ENCODE peak calls at places on chromosomes 13 and 19, in four cellular contexts. One of them, this sample, is unnamed.

GRCh38 chr13:109741966-109742365 is 44.4 kb downstream of the IRS2 start:
- DNase-seq in testis: no peak
- DNase-seq in breast epithelium: no peak
- DNase-seq in A549: no peak
- DNase-seq in this sample: no peak

GRCh38 chr19:14265285-14266036 is 59.5 kb upstream of the ADGRL1 start:
- DNase-seq in testis: no peak
- DNase-seq in breast epithelium: no peak
- DNase-seq in A549: no peak
- DNase-seq in this sample: no peak

GRCh38 chr19:19528721-19529490 is at the start of gene YJEFN3:
- DNase-seq in testis: peak; percentile 74
- DNase-seq in breast epithelium: no peak
- DNase-seq in A549: no peak
- DNase-seq in this sample: no peak

GRCh38 chr13:47241446-47241845 is 344.6 kb upstream of the HTR2A start:
- DNase-seq in testis: no peak
- DNase-seq in breast epithelium: no peak
- DNase-seq in A549: no peak
- DNase-seq in this sample: no peak

GRCh38 chr19:41327499-41328156 is 17.7 kb downstream of the CCDC97 start:
- DNase-seq in testis: no peak
- DNase-seq in breast epithelium: peak; percentile 79
- DNase-seq in A549: no peak
- DNase-seq in this sample: peak; percentile 79

GRCh38 chr13:21069561-21070004 is 8.2 kb upstream of the LATS2 start:
- DNase-seq in testis: no peak
- DNase-seq in breast epithelium: no peak
- DNase-seq in A549: peak; percentile 59
- DNase-seq in this sample: no peak

GRCh38 chr13:97306646-97307045 is 84.5 kb downstream of the MBNL2 start:
- DNase-seq in testis: no peak
- DNase-seq in breast epithelium: no peak
- DNase-seq in A549: no peak
- DNase-seq in this sample: no peak

GRCh38 chr13:110266983-110267382 is 40.0 kb downstream of the COL4A1 start:
- DNase-seq in testis: no peak
- DNase-seq in breast epithelium: no peak
- DNase-seq in A549: no peak
- DNase-seq in this sample: no peak

GRCh38 chr19:58392945-58393724 is 2.3 kb upstream of the RNF225 start:
- DNase-seq in testis: no peak
- DNase-seq in breast epithelium: no peak
- DNase-seq in A549: no peak
- DNase-seq in this sample: no peak

GRCh38 chr13:33111414-33112110 is 95.3 kb downstream of the KL start:
- DNase-seq in testis: peak; percentile 26
- DNase-seq in breast epithelium: peak; percentile 35
- DNase-seq in A549: no peak
- DNase-seq in this sample: no peak

GRCh38 chr19:19475845-19476828 is 39.2 kb downstream of the TSSK6 start:
- DNase-seq in testis: no peak
- DNase-seq in breast epithelium: no peak
- DNase-seq in A549: peak; percentile 21
- DNase-seq in this sample: no peak

GRCh38 chr13:31424130-31424729 is 224.5 kb downstream of the B3GLCT start:
- DNase-seq in testis: peak; percentile 84
- DNase-seq in breast epithelium: peak; percentile 69
- DNase-seq in A549: peak; percentile 60
- DNase-seq in this sample: peak; percentile 71

GRCh38 chr13:75908137-75908536 is 272.0 kb downstream of the LMO7 start:
- DNase-seq in testis: no peak
- DNase-seq in breast epithelium: no peak
- DNase-seq in A549: no peak
- DNase-seq in this sample: peak; percentile 66

GRCh38 chr13:21668665-21669599 is 1.9 kb upstream of the FGF9 start:
- DNase-seq in testis: no peak
- DNase-seq in breast epithelium: no peak
- DNase-seq in A549: no peak
- DNase-seq in this sample: peak; percentile 9

GRCh38 chr13:73966331-73966730 is 167.9 kb downstream of the KLF12 start:
- DNase-seq in testis: peak; percentile 39
- DNase-seq in breast epithelium: no peak
- DNase-seq in A549: no peak
- DNase-seq in this sample: no peak
- TF ChIP-seq POLR2A in testis: no peak
- TF ChIP-seq POLR2A in breast epithelium: no peak
- TF ChIP-seq POLR2A in A549: no peak
- TF ChIP-seq POLR2A in this sample: no peak

DNA sequence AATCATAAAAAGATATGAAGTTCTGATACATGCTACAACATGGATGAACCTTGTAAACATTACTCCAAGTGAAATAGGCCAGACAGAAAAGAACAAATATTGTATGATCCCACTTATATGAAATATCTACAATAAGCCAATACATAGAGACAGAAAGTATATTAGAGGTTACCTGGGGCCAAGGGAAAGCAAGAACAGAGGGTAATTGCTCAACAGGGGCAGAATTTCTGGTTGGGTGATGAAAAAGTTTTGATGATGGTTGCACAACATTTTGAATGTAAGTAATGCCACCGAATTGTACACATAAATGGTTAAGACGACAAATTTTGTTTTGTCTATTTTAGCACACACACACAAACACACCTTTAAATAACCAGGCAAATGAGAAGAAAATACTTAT is 268.4 kb downstream of the FOXO1 start:
- DNase-seq in testis: no peak
- DNase-seq in breast epithelium: no peak
- DNase-seq in A549: no peak
- DNase-seq in this sample: no peak
- H3K27ac ChIP-seq in testis: no peak overlapping the region
- H3K27ac ChIP-seq in breast epithelium: no peak overlapping the region
- H3K27ac ChIP-seq in A549: no peak overlapping the region
- H3K27ac ChIP-seq in this sample: no peak overlapping the region

GRCh38 chr19:48746738-48747575 is at the start of gene IZUMO1:
- DNase-seq in testis: peak; percentile 94
- DNase-seq in breast epithelium: no peak
- DNase-seq in A549: peak; percentile 99
- DNase-seq in this sample: peak; percentile 78
- H3K4me3 ChIP-seq in testis: peak within 1 kb of the TSS; percentile 58
- H3K4me3 ChIP-seq in breast epithelium: peak within 1 kb of the TSS; percentile 37
- H3K4me3 ChIP-seq in A549: peak within 1 kb of the TSS; percentile 65
- H3K4me3 ChIP-seq in this sample: peak within 1 kb of the TSS; percentile 17

DNA sequence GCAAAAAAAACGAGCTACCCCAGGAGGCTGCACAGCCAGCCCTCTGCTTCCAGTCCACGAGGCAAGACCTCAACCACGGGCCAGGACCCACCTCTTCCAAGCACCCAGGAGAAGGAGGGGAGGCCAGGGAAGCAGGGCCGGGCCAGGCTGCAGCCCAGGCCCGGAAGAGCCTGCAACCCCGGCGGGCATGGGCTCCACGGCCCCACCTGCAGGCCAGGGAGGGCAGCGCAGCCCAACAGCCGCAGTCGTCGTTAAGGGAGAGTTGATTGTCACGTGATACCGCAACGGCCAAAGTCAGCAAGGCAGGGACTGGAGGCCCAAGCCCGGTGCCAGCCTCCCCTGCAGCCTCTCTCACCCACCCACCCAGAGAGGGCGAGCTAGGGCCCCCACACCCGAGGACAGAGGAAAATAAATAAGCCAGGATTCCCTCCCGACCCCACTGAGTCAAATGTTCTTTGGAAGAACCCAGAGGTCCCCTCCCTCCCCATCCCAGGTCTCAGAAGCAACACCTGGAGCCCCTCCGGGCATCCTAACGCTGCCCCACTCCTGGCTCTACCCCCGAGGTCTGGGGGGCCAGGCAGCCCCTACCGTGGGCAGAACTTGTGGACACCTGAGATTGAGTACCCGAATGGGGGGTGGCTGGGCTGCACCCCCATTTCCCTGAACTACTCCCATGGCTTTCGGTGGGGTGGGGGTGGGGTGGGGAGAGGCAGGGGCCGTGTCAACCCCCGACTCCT is 5.2 kb upstream of the REXO1 start:
- DNase-seq in testis: peak; percentile 84
- DNase-seq in breast epithelium: peak; percentile 79
- DNase-seq in A549: peak; percentile 65
- DNase-seq in this sample: peak; percentile 69
- TF ChIP-seq POLR2A in testis: no peak
- TF ChIP-seq POLR2A in breast epithelium: no peak
- TF ChIP-seq POLR2A in A549: no peak
- TF ChIP-seq POLR2A in this sample: no peak

GRCh38 chr13:90239130-90239529 is 1108.4 kb upstream of the MIR17HG start:
- DNase-seq in testis: no peak
- DNase-seq in breast epithelium: no peak
- DNase-seq in A549: no peak
- DNase-seq in this sample: no peak
- H3K27ac ChIP-seq in testis: no peak overlapping the region
- H3K27ac ChIP-seq in breast epithelium: no peak overlapping the region
- H3K27ac ChIP-seq in A549: no peak overlapping the region
- H3K27ac ChIP-seq in this sample: no peak overlapping the region

DNA sequence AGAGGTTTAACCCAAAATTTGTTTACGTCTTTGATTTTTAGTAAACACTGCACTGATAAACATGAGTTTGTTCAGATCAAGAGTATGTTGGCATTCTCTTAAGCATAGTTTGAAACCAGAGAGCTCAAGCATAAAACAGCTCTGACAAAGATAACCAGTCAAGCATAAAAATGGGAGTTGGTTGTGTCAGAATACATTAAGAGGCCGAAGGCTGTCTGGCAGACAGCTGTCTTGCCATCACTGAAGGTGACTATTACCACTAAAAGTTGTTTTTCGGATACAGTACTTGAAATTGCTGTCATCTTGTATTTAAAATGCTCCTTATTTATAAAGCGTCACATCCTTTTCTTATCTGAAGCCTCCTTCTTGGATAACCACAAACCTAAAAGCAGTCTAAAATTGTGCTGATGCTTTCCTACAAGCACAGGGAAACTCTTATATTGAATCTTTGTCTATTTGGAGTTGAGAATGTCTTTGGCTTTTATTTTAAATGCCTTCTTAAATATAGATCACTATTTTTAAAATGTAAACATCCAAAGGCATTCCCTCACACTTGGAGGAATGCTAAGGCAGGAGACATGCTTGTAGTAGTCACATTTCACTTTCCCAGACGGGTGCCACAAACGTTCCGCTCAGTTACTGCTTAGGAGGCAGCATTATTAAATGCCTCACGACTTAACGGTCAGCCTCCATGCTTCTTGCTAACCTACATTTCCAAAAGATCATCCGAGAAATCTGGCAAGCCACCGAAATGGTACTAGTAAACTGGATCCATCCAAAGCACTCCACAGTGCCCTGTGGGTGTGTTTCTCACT is 1.6 kb downstream of the SMAD9 start:
- DNase-seq in testis: no peak
- DNase-seq in breast epithelium: no peak
- DNase-seq in A549: no peak
- DNase-seq in this sample: peak; percentile 16
- H3K4me3 ChIP-seq in testis: peak overlapping the region; percentile 67
- H3K4me3 ChIP-seq in breast epithelium: peak overlapping the region; percentile 70
- H3K4me3 ChIP-seq in A549: peak overlapping the region; percentile 56
- H3K4me3 ChIP-seq in this sample: peak overlapping the region; percentile 4

DNA sequence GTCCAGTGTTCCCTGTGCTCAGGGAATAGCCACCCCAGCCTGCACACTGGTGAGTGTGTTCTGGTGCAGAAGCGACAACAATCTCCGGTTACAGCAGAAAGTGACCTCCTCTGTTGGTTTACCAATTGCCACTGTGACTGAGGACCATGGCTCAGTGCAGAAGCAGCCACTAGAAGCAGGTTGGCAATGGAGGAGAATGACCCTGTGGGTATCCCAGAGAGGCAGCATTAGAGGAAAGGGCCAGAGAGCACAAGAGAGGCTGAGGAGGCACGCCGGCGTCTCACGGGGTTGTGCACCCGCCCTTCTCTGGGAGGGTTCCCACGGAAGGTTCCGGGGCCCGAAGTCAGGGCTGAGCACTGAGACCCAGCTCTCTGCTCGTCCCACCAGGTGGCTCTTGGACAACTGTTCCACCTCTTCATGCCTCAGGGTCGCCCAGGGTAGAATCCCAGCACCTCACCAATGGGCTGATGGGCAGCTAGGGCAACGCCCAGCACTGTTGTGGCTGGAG is 14.0 kb downstream of the PROZ start:
- DNase-seq in testis: no peak
- DNase-seq in breast epithelium: no peak
- DNase-seq in A549: no peak
- DNase-seq in this sample: no peak
- TF ChIP-seq POLR2A in testis: no peak
- TF ChIP-seq POLR2A in breast epithelium: no peak
- TF ChIP-seq POLR2A in A549: no peak
- TF ChIP-seq POLR2A in this sample: no peak